ENCODE peak calls at places on chromosomes 1 and 21, in six cellular contexts. W is central memory CD4-positive, alpha-beta T cell; G is adipocyte; K is endodermal cell; M is AG04450; Q is IMR-90. V is an unnamed sample.

GRCh38 chr1:9595156-9595967 is 6.7 kb downstream of the TMEM201 start:
- DNase-seq in W (no peak), G (no peak), K (no peak), M (no peak), Q (no peak), V (no peak)

GRCh38 chr1:29521438-29521715 is 285.1 kb downstream of the PTPRU start:
- DNase-seq in W (no peak), G (no peak), K (peak; percentile 28), M (no peak), Q (no peak), V (no peak)

GRCh38 chr1:32454726-32455125 is 10.1 kb upstream of the ZBTB8B start:
- DNase-seq in W (no peak), G (no peak), K (peak; percentile 71), M (no peak), Q (no peak), V (no peak)

GRCh38 chr1:152440635-152441471 is 26.8 kb upstream of the CRNN start:
- DNase-seq in W (peak; percentile 69), G (peak; percentile 79), K (peak; percentile 79), M (no peak), Q (peak; percentile 54), V (peak; percentile 84)

GRCh38 chr1:235050911-235051360 is 77.7 kb downstream of the TOMM20 start:
- DNase-seq in W (no peak), G (no peak), K (no peak), M (no peak), Q (peak; percentile 84), V (no peak)

GRCh38 chr21:42220138-42220701 is 1.3 kb downstream of the ABCG1 start:
- DNase-seq in W (peak; percentile 92), G (peak; percentile 15), K (peak; percentile 84), M (peak; percentile 10), Q (peak; percentile 82), V (peak; percentile 87)

GRCh38 chr1:154973344-154974085 is 966 bp upstream of the CKS1B start:
- DNase-seq in W (peak; percentile 85), G (peak; percentile 98), K (peak; percentile 99), M (peak; percentile 93), Q (peak; percentile 97), V (peak; percentile 87)

GRCh38 chr1:58837886-58838285 is 54.0 kb upstream of the JUN start:
- DNase-seq in W (no peak), G (no peak), K (no peak), M (no peak), Q (no peak), V (no peak)

GRCh38 chr1:40704817-40705733 is 13.6 kb downstream of the NFYC start:
- DNase-seq in W (no peak), G (no peak), K (no peak), M (no peak), Q (no peak), V (no peak)

GRCh38 chr1:32900371-32900955 is 726 bp downstream of the TMEM54 start:
- DNase-seq in W (no peak), G (peak; percentile 11), K (peak; percentile 52), M (no peak), Q (peak; percentile 7), V (no peak)

GRCh38 chr1:240111558-240111957 is 19.9 kb downstream of the FMN2 start:
- DNase-seq in W (no peak), G (no peak), K (peak; percentile 57), M (no peak), Q (no peak), V (no peak)

GRCh38 chr1:145695781-145696629 is 11.2 kb downstream of the PDZK1 start:
- DNase-seq in W (no peak), G (no peak), K (no peak), M (no peak), Q (no peak), V (no peak)